ENCODE peak calls at places on chromosomes 1 and 21, in ten cellular contexts. C is fibroblast of pulmonary artery; H is activated naive CD4-positive, alpha-beta T cell treated with anti-CD3 and anti-CD28 coated beads for 36 hours; A is KG1; N is stimulated activated naive B cell treated with anti-CD40 and anti-IgM and Interleukin-4, amounts not matched to agents 10 μg/mL and 1 μg/mL and 100 μg/mL, for 72 hours; M is smooth muscle cell of the brain vasculature; R is GM23248; P is GF-D8; G is left ventricle myocardium superior; W is NCI-H446. T is an unnamed sample.

GRCh38 chr1:38006008-38006828 is 904 bp upstream of the FHL3 start:
- DNase-seq in C (no peak), H (no peak), A (no peak), N (no peak), M (no peak), R (no peak), P (no peak), G (peak), W (no peak), T (no peak)

GRCh38 chr1:2481885-2482284 is 5.8 kb downstream of the PLCH2 start:
- DNase-seq in C (no peak), H (no peak), A (no peak), N (no peak), M (no peak), R (no peak), P (no peak), G (no peak), W (no peak), T (no peak)

GRCh38 chr1:148353461-148354283 is 129.4 kb downstream of the PPIAL4G start:
- DNase-seq in C (peak), H (peak), A (no peak), N (no peak), M (no peak), R (peak), P (no peak), G (no peak), W (no peak), T (peak)

GRCh38 chr1:41613646-41614592 is 129.4 kb upstream of the EDN2 start:
- DNase-seq in C (peak), H (no peak), A (no peak), N (peak), M (no peak), R (peak), P (no peak), G (no peak), W (no peak), T (no peak)

GRCh38 chr1:111030590-111030989 is 66.9 kb upstream of the LRIF1 start:
- DNase-seq in C (peak), H (peak), A (peak), N (peak), M (no peak), R (peak), P (no peak), G (no peak), W (peak), T (peak)

GRCh38 chr1:15997637-15998280 is 6.3 kb upstream of the SRARP start:
- DNase-seq in C (no peak), H (no peak), A (no peak), N (no peak), M (no peak), R (no peak), P (no peak), G (no peak), W (no peak), T (no peak)

GRCh38 chr1:201917362-201918033 is 28.8 kb downstream of the SHISA4 start:
- DNase-seq in C (peak), H (no peak), A (no peak), N (no peak), M (no peak), R (peak), P (no peak), G (no peak), W (no peak), T (no peak)

GRCh38 chr1:157878059-157878458 is 36.5 kb upstream of the CD5L start:
- DNase-seq in C (peak), H (no peak), A (no peak), N (no peak), M (no peak), R (peak), P (peak), G (no peak), W (peak), T (no peak)

GRCh38 chr1:93716974-93717373 is 35.3 kb upstream of the BCAR3 start:
- DNase-seq in C (no peak), H (peak), A (no peak), N (no peak), M (no peak), R (peak), P (no peak), G (no peak), W (peak), T (no peak)

GRCh38 chr1:234765181-234765580 is 155.2 kb upstream of the IRF2BP2 start:
- DNase-seq in C (no peak), H (no peak), A (no peak), N (no peak), M (no peak), R (no peak), P (no peak), G (no peak), W (no peak), T (no peak)

GRCh38 chr21:45427331-45428271 is 22.6 kb downstream of the COL18A1 start:
- DNase-seq in C (peak), H (no peak), A (no peak), N (no peak), M (peak), R (peak), P (no peak), G (peak), W (no peak), T (no peak)

GRCh38 chr21:35540950-35541632 is 492.0 kb upstream of the RUNX1 start:
- DNase-seq in C (no peak), H (no peak), A (no peak), N (no peak), M (no peak), R (peak), P (no peak), G (no peak), W (no peak), T (no peak)

T was measured in GM12864.